ENCODE peak calls at places on chromosomes 1 and 21, in ten cellular contexts. P is EH; N is astrocyte; F is CD8-positive, alpha-beta T cell; O is osteocyte; A is cerebellar cortex; S is nephron progenitor cell; L is RCC 7860; W is A549; J is stimulated activated naive CD4-positive, alpha-beta T cell. B is an unnamed sample.

GRCh38 chr1:75519626-75520025 is 91.3 kb downstream of the SLC44A5 start:
- DNase-seq in P (no peak), N (peak), F (no peak), O (no peak), A (no peak), S (no peak), L (no peak), W (no peak), J (no peak), B (no peak)

GRCh38 chr1:200302192-200302892 is 107.5 kb downstream of the ZNF281 start:
- DNase-seq in P (peak), N (peak), F (peak), O (no peak), A (no peak), S (peak), L (no peak), W (peak), J (peak), B (no peak)

GRCh38 chr1:15172405-15173259 is 19.1 kb downstream of the TMEM51 start:
- DNase-seq in P (no peak), N (no peak), F (no peak), O (no peak), A (peak), S (no peak), L (no peak), W (no peak), J (no peak), B (no peak)

GRCh38 chr1:36182734-36183133 is 26.8 kb downstream of the MAP7D1 start:
- DNase-seq in P (no peak), N (no peak), F (no peak), O (no peak), A (no peak), S (no peak), L (no peak), W (no peak), J (no peak), B (no peak)

GRCh38 chr1:214500349-214501055 is 50.9 kb downstream of the PTPN14 start:
- DNase-seq in P (peak), N (peak), F (no peak), O (no peak), A (no peak), S (no peak), L (no peak), W (no peak), J (no peak), B (no peak)

GRCh38 chr21:37907076-37907475 is 9.2 kb downstream of the KCNJ6 start:
- DNase-seq in P (no peak), N (no peak), F (no peak), O (no peak), A (no peak), S (no peak), L (peak), W (no peak), J (no peak), B (no peak)

GRCh38 chr1:9822490-9822889 is 1.3 kb downstream of the CLSTN1 start:
- DNase-seq in P (peak), N (no peak), F (no peak), O (no peak), A (peak), S (no peak), L (no peak), W (no peak), J (no peak), B (no peak)

GRCh38 chr1:198937231-198938031 is 298.6 kb downstream of the PTPRC start:
- DNase-seq in P (peak), N (peak), F (no peak), O (no peak), A (peak), S (no peak), L (peak), W (peak), J (no peak), B (peak)

GRCh38 chr1:51230501-51231078 is 5.5 kb upstream of the RNF11 start:
- DNase-seq in P (no peak), N (no peak), F (no peak), O (peak), A (no peak), S (no peak), L (peak), W (no peak), J (no peak), B (no peak)

GRCh38 chr1:14568716-14569115 is 29.8 kb upstream of the KAZN start:
- DNase-seq in P (no peak), N (no peak), F (no peak), O (no peak), A (no peak), S (no peak), L (no peak), W (no peak), J (no peak), B (no peak)

GRCh38 chr1:213934642-213935041 is 53.1 kb upstream of the PROX1 start:
- DNase-seq in P (peak), N (peak), F (no peak), O (no peak), A (peak), S (no peak), L (peak), W (no peak), J (no peak), B (peak)

GRCh38 chr1:29513357-29513756 is 277.0 kb downstream of the PTPRU start:
- DNase-seq in P (peak), N (peak), F (no peak), O (peak), A (peak), S (peak), L (peak), W (peak), J (no peak), B (peak)

GRCh38 chr1:209648931-209649776 is 3.1 kb downstream of the LAMB3 start:
- DNase-seq in P (peak), N (peak), F (no peak), O (no peak), A (no peak), S (no peak), L (peak), W (peak), J (no peak), B (peak)

GRCh38 chr1:31761883-31762282 is 2.3 kb downstream of the ADGRB2 start:
- DNase-seq in P (peak), N (peak), F (no peak), O (no peak), A (peak), S (no peak), L (peak), W (no peak), J (no peak), B (peak)

GRCh38 chr1:112887599-112888303 is 68.2 kb downstream of the SLC16A1 start:
- DNase-seq in P (peak), N (no peak), F (no peak), O (no peak), A (no peak), S (no peak), L (no peak), W (no peak), J (no peak), B (no peak)

GRCh38 chr1:26945728-26946127 is 14.5 kb downstream of the KDF1 start:
- DNase-seq in P (no peak), N (no peak), F (no peak), O (no peak), A (no peak), S (peak), L (no peak), W (no peak), J (no peak), B (no peak)